ENCODE peak calls at places on chromosomes 13 and 19, in ten cellular contexts. One of them, this sample, is unnamed.

GRCh38 chr13:114202581-114202980 is 23.5 kb downstream of the CFAP97D2 start:
- DNase-seq in endodermal cell: no peak
- DNase-seq in fibroblast of lung: no peak
- DNase-seq in uterus: no peak
- DNase-seq in GM23248: no peak
- DNase-seq in CD4-positive, alpha-beta memory T cell: no peak
- DNase-seq in CD8-positive, alpha-beta memory T cell: no peak
- DNase-seq in ovary: no peak
- DNase-seq in iPS DF 6.9: no peak
- DNase-seq in adrenal gland: no peak
- DNase-seq in this sample: no peak

GRCh38 chr13:33494596-33495214 is 209.2 kb upstream of the STARD13 start:
- DNase-seq in endodermal cell: no peak
- DNase-seq in fibroblast of lung: peak; percentile 98
- DNase-seq in uterus: no peak
- DNase-seq in GM23248: peak; percentile 68
- DNase-seq in CD4-positive, alpha-beta memory T cell: no peak
- DNase-seq in CD8-positive, alpha-beta memory T cell: no peak
- DNase-seq in ovary: no peak
- DNase-seq in iPS DF 6.9: no peak
- DNase-seq in adrenal gland: no peak
- DNase-seq in this sample: peak; percentile 46

GRCh38 chr13:113393226-113393571 is 29.3 kb upstream of the GRTP1 start:
- DNase-seq in endodermal cell: no peak
- DNase-seq in fibroblast of lung: no peak
- DNase-seq in uterus: no peak
- DNase-seq in GM23248: peak; percentile 20
- DNase-seq in CD4-positive, alpha-beta memory T cell: no peak
- DNase-seq in CD8-positive, alpha-beta memory T cell: no peak
- DNase-seq in ovary: no peak
- DNase-seq in iPS DF 6.9: no peak
- DNase-seq in adrenal gland: no peak
- DNase-seq in this sample: no peak

GRCh38 chr13:73657821-73658540 is 476.2 kb downstream of the KLF12 start:
- DNase-seq in endodermal cell: no peak
- DNase-seq in fibroblast of lung: peak; percentile 54
- DNase-seq in uterus: peak; percentile 19
- DNase-seq in GM23248: peak; percentile 18
- DNase-seq in CD4-positive, alpha-beta memory T cell: no peak
- DNase-seq in CD8-positive, alpha-beta memory T cell: no peak
- DNase-seq in ovary: no peak
- DNase-seq in iPS DF 6.9: no peak
- DNase-seq in adrenal gland: no peak
- DNase-seq in this sample: no peak

GRCh38 chr13:48000559-48001126 is 430 bp downstream of the SUCLA2 start:
- DNase-seq in endodermal cell: no peak
- DNase-seq in fibroblast of lung: peak; percentile 20
- DNase-seq in uterus: no peak
- DNase-seq in GM23248: peak; percentile 62
- DNase-seq in CD4-positive, alpha-beta memory T cell: no peak
- DNase-seq in CD8-positive, alpha-beta memory T cell: no peak
- DNase-seq in ovary: no peak
- DNase-seq in iPS DF 6.9: no peak
- DNase-seq in adrenal gland: peak; percentile 43
- DNase-seq in this sample: peak; percentile 23

GRCh38 chr13:97140611-97141010 is 81.5 kb upstream of the MBNL2 start:
- DNase-seq in endodermal cell: no peak
- DNase-seq in fibroblast of lung: no peak
- DNase-seq in uterus: no peak
- DNase-seq in GM23248: peak; percentile 38
- DNase-seq in CD4-positive, alpha-beta memory T cell: no peak
- DNase-seq in CD8-positive, alpha-beta memory T cell: no peak
- DNase-seq in ovary: no peak
- DNase-seq in iPS DF 6.9: no peak
- DNase-seq in adrenal gland: no peak
- DNase-seq in this sample: peak; percentile 48

GRCh38 chr19:14175351-14175792 is 30.6 kb downstream of the ADGRL1 start:
- DNase-seq in endodermal cell: no peak
- DNase-seq in fibroblast of lung: no peak
- DNase-seq in uterus: no peak
- DNase-seq in GM23248: no peak
- DNase-seq in CD4-positive, alpha-beta memory T cell: no peak
- DNase-seq in CD8-positive, alpha-beta memory T cell: no peak
- DNase-seq in ovary: no peak
- DNase-seq in iPS DF 6.9: no peak
- DNase-seq in adrenal gland: no peak
- DNase-seq in this sample: no peak

GRCh38 chr19:51531349-51532315 is at the start of gene SIGLEC6:
- DNase-seq in endodermal cell: peak; percentile 53
- DNase-seq in fibroblast of lung: no peak
- DNase-seq in uterus: peak; percentile 18
- DNase-seq in GM23248: no peak
- DNase-seq in CD4-positive, alpha-beta memory T cell: no peak
- DNase-seq in CD8-positive, alpha-beta memory T cell: no peak
- DNase-seq in ovary: no peak
- DNase-seq in iPS DF 6.9: peak; percentile 11
- DNase-seq in adrenal gland: peak; percentile 52
- DNase-seq in this sample: peak; percentile 42

GRCh38 chr13:95745752-95746151 is 68.8 kb downstream of the DNAJC3 start:
- DNase-seq in endodermal cell: no peak
- DNase-seq in fibroblast of lung: no peak
- DNase-seq in uterus: no peak
- DNase-seq in GM23248: no peak
- DNase-seq in CD4-positive, alpha-beta memory T cell: no peak
- DNase-seq in CD8-positive, alpha-beta memory T cell: no peak
- DNase-seq in ovary: no peak
- DNase-seq in iPS DF 6.9: no peak
- DNase-seq in adrenal gland: no peak
- DNase-seq in this sample: no peak

GRCh38 chr13:74305876-74306275 is 171.7 kb upstream of the KLF12 start:
- DNase-seq in endodermal cell: peak; percentile 58
- DNase-seq in fibroblast of lung: peak; percentile 28
- DNase-seq in uterus: no peak
- DNase-seq in GM23248: peak; percentile 16
- DNase-seq in CD4-positive, alpha-beta memory T cell: no peak
- DNase-seq in CD8-positive, alpha-beta memory T cell: no peak
- DNase-seq in ovary: no peak
- DNase-seq in iPS DF 6.9: no peak
- DNase-seq in adrenal gland: no peak
- DNase-seq in this sample: no peak

DNA sequence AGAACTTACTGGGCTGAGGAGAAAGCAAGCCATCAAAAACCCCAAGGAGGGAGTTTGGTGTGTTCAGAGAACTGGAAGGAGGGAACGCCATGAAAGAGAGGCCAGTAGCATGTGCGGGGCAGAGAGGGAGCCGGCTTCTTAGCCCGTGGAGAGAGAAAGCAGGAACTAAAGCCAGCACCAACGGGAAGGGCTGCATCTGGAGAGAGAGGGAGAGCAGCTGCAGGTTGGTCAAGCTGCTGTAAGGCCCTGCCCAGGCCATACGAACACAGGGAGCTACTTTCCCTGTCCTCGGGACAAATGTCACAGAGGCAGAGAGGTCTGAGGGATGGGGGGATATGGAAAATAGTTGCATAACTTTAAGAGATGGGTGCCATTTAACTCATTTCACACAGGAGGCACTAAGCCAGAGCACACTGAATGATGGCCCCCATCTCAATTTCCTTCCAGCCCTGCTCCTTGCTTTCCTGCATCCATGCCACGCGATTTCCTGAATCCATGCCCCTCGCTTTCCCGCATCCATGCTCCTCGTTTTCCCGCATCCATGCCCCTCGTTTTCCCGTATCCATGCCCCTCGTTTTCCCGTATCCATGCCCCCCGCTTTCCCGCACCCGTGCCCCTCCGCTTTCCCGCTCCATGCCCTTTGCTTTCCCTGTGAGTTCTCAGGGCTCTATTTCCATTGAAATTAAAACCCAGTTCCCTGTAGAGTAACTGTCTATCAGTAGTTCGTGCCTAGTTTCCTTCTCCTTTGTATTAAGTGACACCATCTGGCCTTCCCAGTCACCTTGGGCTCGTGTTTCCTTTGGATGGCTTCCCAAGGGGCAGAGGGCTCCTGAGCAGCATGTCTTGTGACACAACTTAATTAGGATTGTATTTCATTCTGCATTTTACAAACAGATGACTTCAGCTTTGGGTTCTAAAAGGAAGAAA is 31.5 kb upstream of the TPT1 start:
- DNase-seq in endodermal cell: peak; percentile 58
- DNase-seq in fibroblast of lung: no peak
- DNase-seq in uterus: no peak
- DNase-seq in GM23248: no peak
- DNase-seq in CD4-positive, alpha-beta memory T cell: no peak
- DNase-seq in CD8-positive, alpha-beta memory T cell: no peak
- DNase-seq in ovary: no peak
- DNase-seq in iPS DF 6.9: no peak
- DNase-seq in adrenal gland: peak; percentile 38
- DNase-seq in this sample: no peak
- H3K27ac ChIP-seq in endodermal cell: peak overlapping the region; percentile 69
- H3K27ac ChIP-seq in fibroblast of lung: no peak overlapping the region
- H3K27ac ChIP-seq in uterus: no peak overlapping the region
- H3K27ac ChIP-seq in GM23248: no peak overlapping the region
- H3K27ac ChIP-seq in CD4-positive, alpha-beta memory T cell: no peak overlapping the region
- H3K27ac ChIP-seq in CD8-positive, alpha-beta memory T cell: no peak overlapping the region
- H3K27ac ChIP-seq in ovary: no peak overlapping the region
- H3K27ac ChIP-seq in iPS DF 6.9: no peak overlapping the region
- H3K27ac ChIP-seq in adrenal gland: no peak overlapping the region
- H3K27ac ChIP-seq in this sample: peak overlapping the region; percentile 4

GRCh38 chr13:40193290-40194203 is 472.9 kb downstream of the FOXO1 start:
- DNase-seq in endodermal cell: no peak
- DNase-seq in fibroblast of lung: peak; percentile 54
- DNase-seq in uterus: peak; percentile 39
- DNase-seq in GM23248: peak; percentile 79
- DNase-seq in CD4-positive, alpha-beta memory T cell: no peak
- DNase-seq in CD8-positive, alpha-beta memory T cell: no peak
- DNase-seq in ovary: no peak
- DNase-seq in iPS DF 6.9: no peak
- DNase-seq in adrenal gland: no peak
- DNase-seq in this sample: no peak
- H3K27ac ChIP-seq in endodermal cell: no peak overlapping the region
- H3K27ac ChIP-seq in fibroblast of lung: no peak overlapping the region
- H3K27ac ChIP-seq in uterus: peak overlapping the region; percentile 83
- H3K27ac ChIP-seq in GM23248: peak overlapping the region; percentile 73
- H3K27ac ChIP-seq in CD4-positive, alpha-beta memory T cell: no peak overlapping the region
- H3K27ac ChIP-seq in CD8-positive, alpha-beta memory T cell: no peak overlapping the region
- H3K27ac ChIP-seq in ovary: no peak overlapping the region
- H3K27ac ChIP-seq in iPS DF 6.9: no peak overlapping the region
- H3K27ac ChIP-seq in adrenal gland: no peak overlapping the region
- H3K27ac ChIP-seq in this sample: no peak overlapping the region

GRCh38 chr13:41966671-41967070 is 5.8 kb upstream of the VWA8 start:
- DNase-seq in endodermal cell: no peak
- DNase-seq in fibroblast of lung: no peak
- DNase-seq in uterus: no peak
- DNase-seq in GM23248: no peak
- DNase-seq in CD4-positive, alpha-beta memory T cell: no peak
- DNase-seq in CD8-positive, alpha-beta memory T cell: no peak
- DNase-seq in ovary: no peak
- DNase-seq in iPS DF 6.9: no peak
- DNase-seq in adrenal gland: no peak
- DNase-seq in this sample: no peak

GRCh38 chr13:41971848-41972247 is 10.9 kb upstream of the VWA8 start:
- DNase-seq in endodermal cell: no peak
- DNase-seq in fibroblast of lung: no peak
- DNase-seq in uterus: no peak
- DNase-seq in GM23248: no peak
- DNase-seq in CD4-positive, alpha-beta memory T cell: peak; percentile 73
- DNase-seq in CD8-positive, alpha-beta memory T cell: no peak
- DNase-seq in ovary: no peak
- DNase-seq in iPS DF 6.9: no peak
- DNase-seq in adrenal gland: no peak
- DNase-seq in this sample: peak; percentile 29

GRCh38 chr13:41973247-41973741 is 12.4 kb upstream of the VWA8 start:
- DNase-seq in endodermal cell: peak; percentile 84
- DNase-seq in fibroblast of lung: no peak
- DNase-seq in uterus: no peak
- DNase-seq in GM23248: peak; percentile 5
- DNase-seq in CD4-positive, alpha-beta memory T cell: no peak
- DNase-seq in CD8-positive, alpha-beta memory T cell: no peak
- DNase-seq in ovary: no peak
- DNase-seq in iPS DF 6.9: no peak
- DNase-seq in adrenal gland: no peak
- DNase-seq in this sample: peak; percentile 47

GRCh38 chr13:41970918-41971317 is 10.0 kb upstream of the VWA8 start:
- DNase-seq in endodermal cell: no peak
- DNase-seq in fibroblast of lung: peak; percentile 71
- DNase-seq in uterus: no peak
- DNase-seq in GM23248: no peak
- DNase-seq in CD4-positive, alpha-beta memory T cell: no peak
- DNase-seq in CD8-positive, alpha-beta memory T cell: no peak
- DNase-seq in ovary: no peak
- DNase-seq in iPS DF 6.9: no peak
- DNase-seq in adrenal gland: no peak
- DNase-seq in this sample: peak; percentile 75

GRCh38 chr13:41970022-41970421 is 9.1 kb upstream of the VWA8 start:
- DNase-seq in endodermal cell: no peak
- DNase-seq in fibroblast of lung: no peak
- DNase-seq in uterus: no peak
- DNase-seq in GM23248: no peak
- DNase-seq in CD4-positive, alpha-beta memory T cell: no peak
- DNase-seq in CD8-positive, alpha-beta memory T cell: no peak
- DNase-seq in ovary: no peak
- DNase-seq in iPS DF 6.9: no peak
- DNase-seq in adrenal gland: no peak
- DNase-seq in this sample: no peak
- H3K27ac ChIP-seq in endodermal cell: no peak overlapping the region
- H3K27ac ChIP-seq in fibroblast of lung: no peak overlapping the region
- H3K27ac ChIP-seq in uterus: no peak overlapping the region
- H3K27ac ChIP-seq in GM23248: no peak overlapping the region
- H3K27ac ChIP-seq in CD4-positive, alpha-beta memory T cell: no peak overlapping the region
- H3K27ac ChIP-seq in CD8-positive, alpha-beta memory T cell: no peak overlapping the region
- H3K27ac ChIP-seq in ovary: no peak overlapping the region
- H3K27ac ChIP-seq in iPS DF 6.9: no peak overlapping the region
- H3K27ac ChIP-seq in adrenal gland: no peak overlapping the region
- H3K27ac ChIP-seq in this sample: no peak overlapping the region

DNA sequence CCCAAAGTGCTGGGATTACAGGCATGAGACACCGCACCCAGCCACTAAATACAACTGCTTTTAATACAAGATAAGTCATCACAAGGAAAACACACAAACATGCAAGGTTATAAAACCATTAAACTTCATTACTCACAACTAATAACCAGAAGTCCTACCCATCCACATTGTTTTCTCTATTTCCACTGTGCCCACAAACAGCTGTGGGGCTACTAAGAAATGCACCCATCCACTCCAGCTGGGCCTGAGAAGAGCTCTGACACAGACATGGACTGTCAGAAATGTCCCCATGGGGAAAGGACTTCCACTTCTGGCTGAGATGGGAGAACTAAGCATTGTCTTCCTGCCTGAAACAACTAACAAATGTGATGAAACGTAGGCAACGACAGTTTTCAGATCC is 17.2 kb downstream of the SAFB2 start:
- DNase-seq in endodermal cell: no peak
- DNase-seq in fibroblast of lung: no peak
- DNase-seq in uterus: no peak
- DNase-seq in GM23248: no peak
- DNase-seq in CD4-positive, alpha-beta memory T cell: no peak
- DNase-seq in CD8-positive, alpha-beta memory T cell: no peak
- DNase-seq in ovary: no peak
- DNase-seq in iPS DF 6.9: no peak
- DNase-seq in adrenal gland: no peak
- DNase-seq in this sample: no peak
- H3K27ac ChIP-seq in endodermal cell: no peak overlapping the region
- H3K27ac ChIP-seq in fibroblast of lung: no peak overlapping the region
- H3K27ac ChIP-seq in uterus: no peak overlapping the region
- H3K27ac ChIP-seq in GM23248: no peak overlapping the region
- H3K27ac ChIP-seq in CD4-positive, alpha-beta memory T cell: no peak overlapping the region
- H3K27ac ChIP-seq in CD8-positive, alpha-beta memory T cell: no peak overlapping the region
- H3K27ac ChIP-seq in ovary: no peak overlapping the region
- H3K27ac ChIP-seq in iPS DF 6.9: no peak overlapping the region
- H3K27ac ChIP-seq in adrenal gland: no peak overlapping the region
- H3K27ac ChIP-seq in this sample: no peak overlapping the region

GRCh38 chr19:48436586-48436985 is 9.2 kb upstream of the GRWD1 start:
- DNase-seq in endodermal cell: no peak
- DNase-seq in fibroblast of lung: no peak
- DNase-seq in uterus: no peak
- DNase-seq in GM23248: no peak
- DNase-seq in CD4-positive, alpha-beta memory T cell: no peak
- DNase-seq in CD8-positive, alpha-beta memory T cell: no peak
- DNase-seq in ovary: no peak
- DNase-seq in iPS DF 6.9: no peak
- DNase-seq in adrenal gland: no peak
- DNase-seq in this sample: no peak
- H3K27ac ChIP-seq in endodermal cell: no peak overlapping the region
- H3K27ac ChIP-seq in fibroblast of lung: no peak overlapping the region
- H3K27ac ChIP-seq in uterus: no peak overlapping the region
- H3K27ac ChIP-seq in GM23248: no peak overlapping the region
- H3K27ac ChIP-seq in CD4-positive, alpha-beta memory T cell: no peak overlapping the region
- H3K27ac ChIP-seq in CD8-positive, alpha-beta memory T cell: no peak overlapping the region
- H3K27ac ChIP-seq in ovary: no peak overlapping the region
- H3K27ac ChIP-seq in iPS DF 6.9: no peak overlapping the region
- H3K27ac ChIP-seq in adrenal gland: no peak overlapping the region
- H3K27ac ChIP-seq in this sample: peak overlapping the region; percentile 1

This sample was measured in trophoblast cell.